ENCODE peak calls at places on chromosomes 4 and X, in four cellular contexts. M, G, O and Z are unnamed samples.
A peak's percentile ranks its signal among the peaks of the same experiment; 100 is the strongest.

GRCh38 chr4:184019084-184019483 is 114.0 kb downstream of the STOX2 start:
- DNase-seq in O (no peak), G (no peak), M (no peak), Z (no peak)

GRCh38 chr4:186144596-186145569 is 40.4 kb downstream of the FAM149A start:
- DNase-seq in M (no peak), G (peak; percentile 21), O (peak; percentile 91), Z (no peak)

GRCh38 chrX:46561931-46562721 is 11.4 kb upstream of the CHST7 start:
- DNase-seq in O (no peak), G (no peak), M (no peak), Z (peak; percentile 52)

GRCh38 chrX:9114245-9114644 is 80.3 kb upstream of the FAM9B start:
- DNase-seq in O (no peak), G (no peak), M (no peak), Z (no peak)

GRCh38 chr4:41110050-41110449 is 104.3 kb downstream of the APBB2 start:
- DNase-seq in G (no peak), O (no peak), M (no peak), Z (no peak)

GRCh38 chr4:26139310-26139924 is 181.4 kb upstream of the RBPJ start:
- DNase-seq in O (peak; percentile 62), M (no peak), G (no peak), Z (no peak)

GRCh38 chrX:115462406-115462805 is 98.6 kb upstream of the PLS3 start:
- DNase-seq in M (no peak), G (no peak), O (no peak), Z (no peak)

GRCh38 chr4:138078264-138078663 is 163.9 kb downstream of the SLC7A11 start:
- DNase-seq in M (no peak), O (no peak), G (no peak), Z (no peak)

GRCh38 chrX:72714471-72714916 is 388 bp upstream of the PHKA1 start:
- DNase-seq in G (peak; percentile 4), O (peak; percentile 78), M (no peak), Z (no peak)

GRCh38 chrX:13488706-13489105 is 80.7 kb upstream of the EGFL6 start:
- DNase-seq in O (no peak), G (no peak), M (no peak), Z (no peak)

GRCh38 chr4:161393614-161394013 is 770.2 kb downstream of the FSTL5 start:
- DNase-seq in M (no peak), G (no peak), O (peak; percentile 75), Z (no peak)

GRCh38 chrX:47264507-47265173 is 31.8 kb downstream of the USP11 start:
- DNase-seq in M (no peak), G (no peak), O (no peak), Z (no peak)

GRCh38 chrX:44400588-44400987 is 57.1 kb upstream of the EFHC2 start:
- DNase-seq in M (no peak), O (no peak), G (no peak), Z (no peak)

GRCh38 chrX:132491191-132491590 is 2.4 kb upstream of the MBNL3 start:
- DNase-seq in O (no peak), M (peak; percentile 27), G (no peak), Z (peak; percentile 67)

GRCh38 chrX:24169211-24169610 is 19.7 kb downstream of the ZFX start:
- DNase-seq in M (no peak), G (no peak), O (no peak), Z (peak; percentile 82)

GRCh38 chrX:115690554-115691216 is 129.7 kb downstream of the PLS3 start:
- DNase-seq in G (no peak), M (no peak), O (peak; percentile 94), Z (peak; percentile 86)